ENCODE peak calls at places on chromosomes 12 and 14, in ten cellular contexts. E, H, U, L, A, V, F, R, M and B are unnamed samples. For H3K4me1, the result is how much of the 10 kb centered on the place peaks cover.

GRCh38 chr14:95046711-95047681 is 110.3 kb downstream of the DICER1 start:
- DNase-seq in E (peak), H (no peak), U (peak), L (peak), A (no peak), V (no peak), F (no peak), R (peak), M (no peak), B (no peak)

GRCh38 chr14:53034688-53035087 is 83.8 kb upstream of the FERMT2 start:
- DNase-seq in E (no peak), H (no peak), U (no peak), L (no peak), A (no peak), V (no peak), F (no peak), R (no peak), M (no peak), B (no peak)

GRCh38 chr12:7136071-7136470 is 5.9 kb downstream of the CLSTN3 start:
- DNase-seq in E (no peak), H (no peak), U (no peak), L (no peak), A (no peak), V (no peak), F (no peak), R (no peak), M (no peak), B (no peak)

GRCh38 chr14:69693145-69693544 is 73.8 kb upstream of the SRSF5 start:
- DNase-seq in E (no peak), H (peak), U (no peak), L (no peak), A (no peak), V (peak), F (no peak), R (peak), M (no peak), B (no peak)

GRCh38 chr12:39616251-39616650 is 3.4 kb downstream of the ABCD2 start:
- DNase-seq in E (no peak), H (no peak), U (no peak), L (no peak), A (no peak), V (no peak), F (no peak), R (no peak), M (no peak), B (no peak)

GRCh38 chr12:87991483-87991882 is 37.7 kb downstream of the C12orf50 start:
- DNase-seq in E (no peak), H (no peak), U (no peak), L (no peak), A (no peak), V (no peak), F (no peak), R (no peak), M (no peak), B (no peak)

GRCh38 chr14:103867020-103867419 is 19.6 kb upstream of the PPP1R13B start:
- DNase-seq in E (no peak), H (no peak), U (no peak), L (no peak), A (peak), V (no peak), F (no peak), R (no peak), M (no peak), B (no peak)

GRCh38 chr12:65999564-66000280 is 130.8 kb downstream of the LLPH start:
- DNase-seq in E (peak), H (peak), U (no peak), L (no peak), A (no peak), V (no peak), F (no peak), R (no peak), M (peak), B (no peak)

GRCh38 chr14:64779472-64779871 is 75.2 kb downstream of the PLEKHG3 start:
- DNase-seq in E (no peak), H (no peak), U (no peak), L (no peak), A (no peak), V (peak), F (peak), R (peak), M (no peak), B (no peak)

GRCh38 chr12:89225808-89226368 is 126.4 kb downstream of the DUSP6 start:
- DNase-seq in E (peak), H (peak), U (peak), L (no peak), A (no peak), V (no peak), F (no peak), R (peak), M (peak), B (peak)

GRCh38 chr12:131732996-131733615 is 22.2 kb downstream of the SFSWAP start:
- DNase-seq in E (no peak), H (no peak), U (no peak), L (no peak), A (no peak), V (no peak), F (no peak), R (no peak), M (no peak), B (no peak)

GRCh38 chr12:63955831-63956685 is 111.6 kb downstream of the SRGAP1 start:
- DNase-seq in E (no peak), H (peak), U (no peak), L (peak), A (no peak), V (no peak), F (no peak), R (no peak), M (no peak), B (no peak)

GRCh38 chr14:35346738-35347322 is 54.6 kb downstream of the PSMA6 start:
- DNase-seq in E (no peak), H (no peak), U (no peak), L (no peak), A (no peak), V (no peak), F (no peak), R (no peak), M (no peak), B (no peak)

GRCh38 chr12:105275997-105276760 is 40.2 kb upstream of the APPL2 start:
- DNase-seq in E (peak), H (no peak), U (no peak), L (no peak), A (no peak), V (no peak), F (no peak), R (no peak), M (no peak), B (no peak)

GRCh38 chr14:74648643-74649042 is 36.6 kb upstream of the LTBP2 start:
- DNase-seq in E (no peak), H (no peak), U (no peak), L (no peak), A (no peak), V (no peak), F (no peak), R (no peak), M (no peak), B (no peak)

GRCh38 chr12:591571-592505 is 71.4 kb downstream of the NINJ2 start:
- DNase-seq in E (no peak), H (no peak), U (no peak), L (no peak), A (no peak), V (peak), F (peak), R (peak), M (no peak), B (peak)

GRCh38 chr12:24416423-24417109 is 467.1 kb upstream of the SOX5 start:
- DNase-seq in E (no peak), H (no peak), U (no peak), L (no peak), A (no peak), V (no peak), F (no peak), R (no peak), M (no peak), B (no peak)

GRCh38 chr12:75635606-75636444 is 124.4 kb upstream of the KRR1 start:
- DNase-seq in E (peak), H (peak), U (no peak), L (no peak), A (no peak), V (no peak), F (no peak), R (no peak), M (peak), B (no peak)

GRCh38 chr12:4107436-4107878 is 166.1 kb upstream of the CCND2 start:
- DNase-seq in E (peak), H (peak), U (peak), L (peak), A (no peak), V (no peak), F (no peak), R (no peak), M (no peak), B (peak)

GRCh38 chr12:98220636-98221035 is 294.8 kb upstream of the TMPO start:
- DNase-seq in E (no peak), H (no peak), U (no peak), L (no peak), A (no peak), V (no peak), F (no peak), R (no peak), M (no peak), B (no peak)

GRCh38 chr12:132222096-132222807 is 78.0 kb downstream of the NOC4L start:
- DNase-seq in E (peak), H (peak), U (no peak), L (no peak), A (peak), V (no peak), F (no peak), R (no peak), M (no peak), B (peak)

GRCh38 chr12:45192041-45192695 is 23.7 kb upstream of the ANO6 start:
- DNase-seq in E (peak), H (peak), U (no peak), L (no peak), A (no peak), V (no peak), F (no peak), R (no peak), M (peak), B (peak)

GRCh38 chr12:42810006-42810405 is 220.5 kb upstream of the PRICKLE1 start:
- DNase-seq in E (peak), H (no peak), U (no peak), L (no peak), A (no peak), V (no peak), F (no peak), R (no peak), M (peak), B (no peak)

GRCh38 chr14:94048676-94049624 is 22.8 kb downstream of the OTUB2 start:
- DNase-seq in E (no peak), H (no peak), U (no peak), L (no peak), A (no peak), V (no peak), F (no peak), R (no peak), M (no peak), B (no peak)

GRCh38 chr14:68412505-68413496 is 380.1 kb downstream of the ZFP36L1 start:
- DNase-seq in E (peak), H (no peak), U (no peak), L (no peak), A (no peak), V (no peak), F (no peak), R (no peak), M (no peak), B (no peak)

GRCh38 chr12:46659032-46659703 is 166.6 kb downstream of the SLC38A4 start:
- DNase-seq in E (no peak), H (peak), U (no peak), L (no peak), A (no peak), V (no peak), F (no peak), R (no peak), M (no peak), B (no peak)

GRCh38 chr12:64893961-64894360 is 69.5 kb downstream of the TBC1D30 start:
- DNase-seq in E (peak), H (peak), U (no peak), L (no peak), A (no peak), V (no peak), F (no peak), R (no peak), M (peak), B (no peak)

GRCh38 chr14:34252227-34252626 is 209.8 kb downstream of the SPTSSA start:
- DNase-seq in E (peak), H (no peak), U (no peak), L (no peak), A (no peak), V (no peak), F (no peak), R (no peak), M (peak), B (no peak)

GRCh38 chr12:51726931-51727330 is 121.6 kb downstream of the FIGNL2 start:
- DNase-seq in E (no peak), H (no peak), U (no peak), L (no peak), A (no peak), V (no peak), F (no peak), R (no peak), M (no peak), B (no peak)

GRCh38 chr14:60686865-60687264 is 37.3 kb downstream of the SIX4 start:
- DNase-seq in E (no peak), H (no peak), U (no peak), L (no peak), A (no peak), V (no peak), F (no peak), R (no peak), M (no peak), B (no peak)

DNA sequence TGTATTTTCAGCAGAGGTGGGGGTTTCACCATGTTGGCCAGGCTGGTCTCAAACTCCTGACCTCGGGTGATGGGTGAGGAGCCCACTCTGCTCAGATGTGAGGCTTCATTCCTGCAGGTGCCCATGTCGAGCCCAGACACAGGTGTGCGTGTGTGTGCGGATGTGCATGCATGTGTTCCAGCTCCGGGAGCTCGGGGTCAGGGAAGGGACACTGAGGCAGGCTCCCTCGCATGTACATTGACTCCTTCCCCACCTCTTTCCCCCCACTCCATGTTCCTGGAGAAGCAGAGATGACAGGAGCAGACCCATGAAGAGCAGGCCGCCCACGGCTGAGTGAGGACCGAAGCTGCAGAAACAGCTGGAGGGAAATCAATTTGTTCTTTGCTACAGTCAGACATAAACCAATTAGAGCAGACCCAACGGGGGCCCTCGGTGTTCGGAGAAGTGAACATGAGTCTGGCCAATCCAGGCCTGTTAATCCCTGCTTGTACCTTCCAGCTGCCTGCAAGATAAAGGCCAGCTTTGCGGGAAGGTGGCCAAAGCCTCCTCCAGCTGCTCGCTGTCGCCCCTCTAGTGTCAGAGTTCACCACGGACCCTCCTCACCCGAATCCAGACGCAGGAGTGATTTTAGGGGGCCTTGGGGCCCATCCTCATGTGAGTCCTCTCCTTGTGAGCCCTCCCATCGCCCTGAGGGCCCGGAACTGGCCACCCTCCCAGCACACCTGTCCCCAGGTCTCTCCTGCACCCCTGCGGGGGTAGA is 321.0 kb upstream of the RTL1 start:
- DNase-seq in E (no peak), H (no peak), U (peak), L (no peak), A (no peak), V (no peak), F (no peak), R (no peak), M (no peak), B (peak)
- TF ChIP-seq CTCF in E (no peak), H (no peak), U (no peak), L (no peak), A (no peak), V (no peak), F (no peak), R (no peak), M (no peak), B (no peak)

DNA sequence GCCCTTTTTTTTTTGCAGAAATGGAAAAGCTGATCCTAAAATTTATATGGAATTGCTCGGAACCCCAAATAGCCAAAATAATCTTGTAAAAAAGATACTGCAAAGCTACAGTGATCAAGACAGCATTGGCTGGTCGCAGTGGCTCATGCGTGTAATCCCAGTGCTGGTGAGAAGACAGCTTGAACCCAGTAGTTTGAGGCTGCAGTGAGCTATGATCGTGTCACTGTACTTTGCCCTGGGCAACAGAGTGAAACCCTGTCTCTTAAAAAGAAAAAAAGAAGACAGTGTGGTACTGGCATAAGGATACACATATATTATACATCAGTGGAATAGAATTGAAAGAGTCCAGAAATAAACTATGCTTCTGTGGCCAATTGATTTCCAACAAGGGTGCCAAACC is 5.4 kb downstream of the ITGB7 start:
- DNase-seq in E (no peak), H (no peak), U (no peak), L (no peak), A (no peak), V (no peak), F (no peak), R (no peak), M (no peak), B (no peak)
- H3K4me3 ChIP-seq in E (no peak), H (no peak), U (no peak), L (no peak), A (no peak), V (no peak), F (no peak), R (no peak), M (no peak), B (no peak)

GRCh38 chr14:96216627-96217026 is 12.0 kb downstream of the BDKRB2 start:
- DNase-seq in E (no peak), H (no peak), U (no peak), L (no peak), A (no peak), V (no peak), F (no peak), R (no peak), M (no peak), B (no peak)
- H3K4me1 ChIP-seq in E (under half), H (under half), U (under half), L (under half), A (under half), V (under half), F (under half), R (under half), M (under half), B (under half)

GRCh38 chr14:65961004-65961403 is 525.2 kb upstream of the CCDC196 start:
- DNase-seq in E (peak), H (peak), U (peak), L (no peak), A (no peak), V (peak), F (peak), R (peak), M (peak), B (peak)

GRCh38 chr14:65958664-65959562 is 527.3 kb upstream of the CCDC196 start:
- DNase-seq in E (peak), H (peak), U (peak), L (no peak), A (no peak), V (no peak), F (no peak), R (no peak), M (peak), B (no peak)

GRCh38 chr14:65962952-65963351 is 523.2 kb upstream of the CCDC196 start:
- DNase-seq in E (no peak), H (no peak), U (no peak), L (no peak), A (no peak), V (no peak), F (no peak), R (no peak), M (no peak), B (no peak)

GRCh38 chr14:65957631-65958205 is 528.5 kb upstream of the CCDC196 start:
- DNase-seq in E (no peak), H (no peak), U (no peak), L (no peak), A (no peak), V (no peak), F (no peak), R (no peak), M (no peak), B (no peak)

GRCh38 chr14:65959563-65960024 is 526.6 kb upstream of the CCDC196 start:
- DNase-seq in E (no peak), H (no peak), U (no peak), L (no peak), A (no peak), V (no peak), F (no peak), R (no peak), M (no peak), B (no peak)
- TF ChIP-seq CTCF in E (no peak), H (no peak), U (no peak), L (no peak), A (peak), V (no peak), F (no peak), R (no peak), M (no peak), B (no peak)

DNA sequence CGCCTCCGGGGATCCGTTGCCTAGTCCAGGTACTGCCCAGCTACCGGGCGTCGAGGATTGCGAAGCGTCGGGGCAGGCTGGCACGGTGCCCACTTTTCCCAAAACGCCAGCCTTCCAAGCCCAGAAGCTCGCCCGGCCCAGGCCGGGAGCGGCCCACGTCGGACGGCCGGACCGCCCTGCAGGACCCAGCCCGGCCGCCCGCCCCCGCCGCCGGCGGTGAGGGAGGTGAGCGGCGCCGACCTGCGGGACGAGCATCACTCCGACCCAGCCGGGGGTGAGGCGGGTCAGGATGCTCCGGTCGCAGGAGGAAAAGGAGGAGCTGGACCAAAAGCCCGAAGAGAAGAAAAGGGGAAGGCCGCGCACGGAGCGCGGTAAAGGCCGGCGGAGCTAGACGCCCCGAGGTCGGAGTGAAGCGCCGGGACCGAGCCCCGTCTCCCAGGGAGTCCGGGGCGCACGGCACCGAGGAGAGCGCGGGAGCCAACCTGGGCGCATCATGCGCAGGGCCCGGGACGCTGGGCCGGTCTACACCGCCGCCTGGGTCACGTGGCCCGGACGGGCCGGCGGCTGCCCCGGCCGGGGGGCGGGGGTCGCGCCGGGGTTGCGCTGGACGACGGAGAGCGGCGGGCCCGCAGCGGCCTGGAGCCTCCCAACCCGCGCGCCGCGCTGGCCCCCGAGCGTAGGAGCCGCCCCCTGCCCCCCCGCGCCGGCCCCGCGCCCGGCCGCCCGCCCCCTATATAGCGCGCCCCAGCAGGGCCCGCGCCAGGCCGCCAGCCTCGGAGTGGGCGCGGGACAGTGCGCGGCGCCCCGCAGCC is at the start of gene AQP5:
- DNase-seq in E (no peak), H (no peak), U (no peak), L (no peak), A (no peak), V (no peak), F (no peak), R (peak), M (no peak), B (no peak)
- H3K4me3 ChIP-seq in E (no peak), H (peak), U (peak), L (no peak), A (peak), V (peak), F (no peak), R (peak), M (peak), B (no peak)